ENCODE peak calls at places on chromosome 14, in ten cellular contexts. I, E, J, F, X, H, B, T, G and Z are unnamed samples. For H3K36me3 and H3K4me1, the result is how much of the 10 kb centered on the place peaks cover.

GRCh38 chr14:51507556-51508511 is 143.9 kb upstream of the FRMD6 start:
- DNase-seq in I (no peak), E (peak), J (peak), F (no peak), X (peak), H (no peak), B (peak), T (no peak), G (peak), Z (peak)

GRCh38 chr14:103861413-103862392 is 14.3 kb upstream of the PPP1R13B start:
- DNase-seq in I (no peak), E (no peak), J (peak), F (no peak), X (no peak), H (no peak), B (no peak), T (no peak), G (no peak), Z (no peak)

GRCh38 chr14:44873536-44873935 is 88.2 kb downstream of the KLHL28 start:
- DNase-seq in I (no peak), E (no peak), J (no peak), F (no peak), X (peak), H (no peak), B (no peak), T (no peak), G (no peak), Z (no peak)

GRCh38 chr14:56524971-56525677 is 54.5 kb upstream of the TMEM260 start:
- DNase-seq in I (no peak), E (no peak), J (no peak), F (no peak), X (no peak), H (no peak), B (no peak), T (no peak), G (peak), Z (no peak)

GRCh38 chr14:44988694-44989093 is 26.7 kb downstream of the TOGARAM1 start:
- DNase-seq in I (no peak), E (no peak), J (no peak), F (no peak), X (no peak), H (no peak), B (no peak), T (no peak), G (no peak), Z (no peak)

GRCh38 chr14:50780393-50780792 is 50.6 kb downstream of the NIN start:
- DNase-seq in I (no peak), E (no peak), J (no peak), F (no peak), X (no peak), H (no peak), B (no peak), T (no peak), G (no peak), Z (no peak)

GRCh38 chr14:96821501-96821900 is 24.3 kb downstream of the VRK1 start:
- DNase-seq in I (no peak), E (no peak), J (no peak), F (no peak), X (no peak), H (no peak), B (peak), T (no peak), G (no peak), Z (no peak)

GRCh38 chr14:88323520-88324199 is 591 bp upstream of the KCNK10 start:
- DNase-seq in I (no peak), E (peak), J (no peak), F (no peak), X (peak), H (no peak), B (no peak), T (no peak), G (peak), Z (no peak)

GRCh38 chr14:74389980-74390379 is 36.0 kb downstream of the SYNDIG1L start:
- DNase-seq in I (no peak), E (no peak), J (no peak), F (no peak), X (peak), H (no peak), B (no peak), T (no peak), G (no peak), Z (no peak)

GRCh38 chr14:100103261-100104005 is 38.2 kb downstream of the EVL start:
- DNase-seq in I (no peak), E (peak), J (no peak), F (no peak), X (no peak), H (no peak), B (no peak), T (no peak), G (no peak), Z (peak)

GRCh38 chr14:83287300-83287699 is 1753.6 kb upstream of the SEL1L start:
- DNase-seq in I (no peak), E (no peak), J (no peak), F (no peak), X (peak), H (no peak), B (no peak), T (no peak), G (no peak), Z (no peak)

GRCh38 chr14:101970830-101971400 is 6.5 kb downstream of the DYNC1H1 start:
- DNase-seq in I (no peak), E (no peak), J (no peak), F (no peak), X (no peak), H (no peak), B (no peak), T (no peak), G (no peak), Z (no peak)

DNA sequence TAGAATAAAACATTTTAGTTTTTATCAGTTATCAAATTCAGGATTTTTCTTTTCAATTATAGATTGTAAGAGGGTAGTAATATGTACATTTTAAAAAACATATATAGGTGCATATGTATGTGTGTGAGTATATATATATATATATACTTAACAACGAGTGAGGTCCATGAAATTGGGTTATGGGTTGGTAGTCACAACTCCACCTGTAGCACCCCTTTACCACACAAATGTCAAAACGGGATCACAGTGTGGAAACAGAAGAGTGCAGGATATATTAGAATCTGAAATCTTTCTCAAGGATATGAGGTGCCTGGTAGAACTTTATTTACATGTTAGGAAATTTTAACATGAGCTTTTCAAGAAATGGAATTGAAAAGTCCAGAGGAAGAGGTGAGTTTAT is 31.3 kb downstream of the MIA2 start:
- DNase-seq in I (no peak), E (peak), J (no peak), F (no peak), X (peak), H (no peak), B (peak), T (no peak), G (no peak), Z (no peak)
- H3K4me3 ChIP-seq in I (no peak), E (no peak), J (peak), F (no peak), X (no peak), H (no peak), B (peak), T (no peak), G (no peak), Z (no peak)

DNA sequence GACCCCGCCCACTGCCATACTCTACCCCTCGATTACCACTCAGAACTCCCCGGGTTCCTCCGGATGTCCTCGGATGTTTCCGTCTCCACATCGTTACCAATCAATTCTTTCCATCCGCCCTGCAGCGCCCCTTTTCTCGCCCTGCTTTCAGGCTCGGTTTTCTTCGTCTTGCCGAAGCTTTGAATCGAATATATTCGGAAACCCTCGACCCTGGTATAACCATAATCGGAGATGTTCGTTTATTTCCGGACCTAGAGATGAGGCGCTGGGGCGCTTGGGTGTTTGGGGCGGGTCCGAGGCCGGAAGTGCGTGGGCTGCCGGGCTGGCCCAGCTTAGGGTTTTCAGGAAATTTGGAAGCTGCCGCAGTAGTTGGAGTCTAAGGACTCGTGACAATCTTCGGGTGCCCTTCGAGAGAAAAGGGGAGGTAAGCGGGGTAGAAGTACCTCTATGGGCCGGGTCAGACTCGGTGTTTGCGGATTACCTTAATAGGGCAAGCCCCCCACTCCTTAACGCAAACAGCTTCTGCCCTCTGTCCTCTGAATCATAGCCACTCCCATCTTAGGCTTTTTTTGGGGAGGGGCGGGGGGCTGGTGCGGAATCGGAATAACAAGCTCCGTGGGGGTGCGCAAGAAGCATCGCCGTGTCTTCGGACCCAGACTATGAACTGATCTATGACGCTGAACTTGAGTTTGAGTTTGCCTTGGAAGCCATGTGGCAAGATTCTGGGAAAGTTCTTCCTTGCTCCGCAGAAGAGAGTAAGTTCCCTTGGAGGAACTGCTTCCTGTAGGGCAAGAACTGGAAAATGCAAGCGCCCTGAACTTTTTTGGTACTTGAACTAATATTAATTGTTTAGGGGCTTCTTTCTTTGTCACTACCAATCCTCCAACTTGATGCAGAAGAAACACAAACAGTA is at the start of gene C14orf119:
- DNase-seq in I (peak), E (peak), J (peak), F (peak), X (peak), H (peak), B (peak), T (peak), G (peak), Z (peak)
- H3K36me3 ChIP-seq in I (under half), E (under half), J (under half), F (under half), X (under half), H (under half), B (under half), T (under half), G (under half), Z (under half)

DNA sequence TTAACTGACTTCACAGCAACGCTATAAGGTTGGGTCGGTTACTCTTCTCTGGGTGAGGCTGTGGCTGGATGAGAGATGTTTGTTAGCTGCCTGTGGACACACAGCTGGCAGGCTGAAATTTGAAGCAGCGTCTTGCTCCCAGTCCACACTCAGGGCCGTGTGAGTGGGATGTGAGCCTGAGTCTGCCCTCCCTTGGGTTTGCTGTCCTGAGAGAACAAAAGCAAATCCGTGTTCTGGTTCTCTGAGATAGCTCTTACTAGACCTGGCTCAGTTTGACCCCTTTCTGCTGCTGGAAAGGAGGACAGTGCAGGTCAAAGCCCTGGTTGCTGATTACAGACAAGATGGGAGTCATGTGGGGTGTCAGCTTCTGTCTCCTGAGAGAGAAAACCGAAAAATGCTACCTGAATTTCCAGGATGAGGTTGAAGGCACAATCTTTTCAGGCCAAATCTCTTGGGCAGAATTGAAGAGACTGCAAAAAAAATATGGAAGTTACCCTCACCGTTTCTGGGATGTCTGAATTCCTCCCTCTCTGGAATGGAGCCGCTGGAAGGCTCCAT is 270.8 kb downstream of the ZFP36L1 start:
- DNase-seq in I (no peak), E (no peak), J (no peak), F (no peak), X (no peak), H (no peak), B (no peak), T (no peak), G (no peak), Z (no peak)
- H3K4me1 ChIP-seq in I (under half), E (under half), J (under half), F (under half), X (half or more), H (under half), B (half or more), T (under half), G (under half), Z (under half)

GRCh38 chr14:105853907-105854599 is 327.7 kb downstream of the TMEM121 start:
- DNase-seq in I (no peak), E (no peak), J (no peak), F (no peak), X (no peak), H (no peak), B (no peak), T (no peak), G (no peak), Z (no peak)

GRCh38 chr14:105851716-105852377 is 325.5 kb downstream of the TMEM121 start:
- DNase-seq in I (no peak), E (no peak), J (no peak), F (no peak), X (no peak), H (no peak), B (no peak), T (no peak), G (no peak), Z (no peak)

GRCh38 chr14:105854600-105855245 is 328.3 kb downstream of the TMEM121 start:
- DNase-seq in I (no peak), E (no peak), J (no peak), F (no peak), X (no peak), H (no peak), B (no peak), T (no peak), G (no peak), Z (peak)

GRCh38 chr14:105852378-105853088 is 326.1 kb downstream of the TMEM121 start:
- DNase-seq in I (no peak), E (no peak), J (no peak), F (no peak), X (no peak), H (no peak), B (no peak), T (no peak), G (no peak), Z (no peak)

GRCh38 chr14:105853089-105853906 is 326.9 kb downstream of the TMEM121 start:
- DNase-seq in I (no peak), E (no peak), J (no peak), F (no peak), X (no peak), H (no peak), B (no peak), T (no peak), G (no peak), Z (no peak)
- H3K4me3 ChIP-seq in I (no peak), E (no peak), J (no peak), F (no peak), X (no peak), H (no peak), B (no peak), T (no peak), G (no peak), Z (no peak)

GRCh38 chr14:99011385-99011784 is 260.6 kb downstream of the BCL11B start:
- DNase-seq in I (no peak), E (no peak), J (no peak), F (no peak), X (no peak), H (no peak), B (no peak), T (no peak), G (no peak), Z (no peak)

GRCh38 chr14:99009875-99010274 is 262.1 kb downstream of the BCL11B start:
- DNase-seq in I (no peak), E (no peak), J (no peak), F (no peak), X (no peak), H (peak), B (no peak), T (no peak), G (no peak), Z (no peak)

GRCh38 chr14:99012703-99013102 is 259.3 kb downstream of the BCL11B start:
- DNase-seq in I (no peak), E (no peak), J (no peak), F (no peak), X (no peak), H (no peak), B (no peak), T (no peak), G (no peak), Z (no peak)

DNA sequence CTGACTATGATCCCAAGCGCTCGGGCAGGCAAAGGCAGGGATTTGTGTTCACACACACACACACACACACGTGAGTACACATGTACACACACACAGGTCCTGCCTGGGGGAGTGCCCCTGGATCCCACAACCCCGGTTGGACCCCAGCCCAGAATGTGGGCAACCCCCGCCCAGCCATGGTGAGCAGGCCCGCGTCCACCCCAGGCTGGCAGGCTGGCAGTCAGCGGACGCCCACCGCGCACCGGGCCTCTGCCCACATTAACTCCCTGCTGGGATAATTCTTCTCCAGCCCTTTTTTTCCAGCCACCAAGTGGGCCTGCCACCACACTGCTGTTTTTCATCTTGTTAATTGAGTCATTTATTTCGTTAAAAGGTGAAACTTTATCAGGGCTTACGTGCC is 256.2 kb downstream of the BCL11B start:
- DNase-seq in I (no peak), E (no peak), J (no peak), F (no peak), X (no peak), H (no peak), B (no peak), T (no peak), G (no peak), Z (no peak)
- H3K36me3 ChIP-seq in I (under half), E (under half), J (under half), F (under half), X (under half), H (under half), B (under half), T (under half), G (under half), Z (under half)

DNA sequence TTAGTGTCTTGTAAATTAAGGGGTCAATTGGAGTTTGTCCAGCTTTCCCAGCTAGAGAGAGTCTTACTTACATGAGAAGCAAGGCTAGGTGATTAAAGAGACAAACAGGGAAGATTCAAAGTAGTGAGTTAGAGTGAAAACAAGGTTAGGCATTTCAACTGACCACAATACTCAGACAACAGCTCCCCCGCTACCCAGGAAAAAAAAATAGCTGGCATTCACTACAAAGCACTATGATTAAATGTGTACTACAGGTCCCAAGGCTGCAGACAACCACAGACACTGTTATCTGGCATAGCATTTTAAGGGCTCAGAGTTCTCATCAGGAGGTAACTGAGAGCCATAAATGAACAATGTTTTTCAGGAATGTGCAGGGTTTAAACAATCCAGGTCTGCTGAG is 680.9 kb downstream of the TMEM121 start:
- DNase-seq in I (no peak), E (no peak), J (no peak), F (no peak), X (no peak), H (no peak), B (no peak), T (no peak), G (no peak), Z (no peak)
- H3K4me1 ChIP-seq in I (under half), E (under half), J (under half), F (under half), X (under half), H (under half), B (under half), T (under half), G (under half), Z (under half)

GRCh38 chr14:95540236-95540635 is 5.4 kb downstream of the GLRX5 start:
- DNase-seq in I (no peak), E (no peak), J (no peak), F (no peak), X (no peak), H (no peak), B (no peak), T (no peak), G (no peak), Z (no peak)
- H3K4me3 ChIP-seq in I (no peak), E (no peak), J (no peak), F (no peak), X (no peak), H (no peak), B (no peak), T (no peak), G (no peak), Z (no peak)